ENCODE peak calls at places on chromosome X, in four cellular contexts. N, E, J and X are unnamed samples.

GRCh38 chrX:27893871-27894270 is 86.1 kb downstream of the MAGEB10 start:
- DNase-seq in N (no peak), J (no peak), E (no peak), X (no peak)

GRCh38 chrX:118254611-118255010 is 91.3 kb upstream of the WDR44 start:
- DNase-seq in J (peak), E (no peak), N (peak), X (peak)

GRCh38 chrX:74179071-74179470 is 124.9 kb upstream of the ZCCHC13 start:
- DNase-seq in J (peak), E (no peak), N (no peak), X (no peak)

GRCh38 chrX:8607326-8607725 is 124.6 kb downstream of the ANOS1 start:
- DNase-seq in E (no peak), J (no peak), N (no peak), X (no peak)

GRCh38 chrX:7110821-7111276 is 36.7 kb upstream of the STS start:
- DNase-seq in N (no peak), E (no peak), J (no peak), X (no peak)

GRCh38 chrX:70826715-70827114 is 81.8 kb downstream of the TEX11 start:
- DNase-seq in J (no peak), N (no peak), E (no peak), X (no peak)

GRCh38 chrX:100207331-100208024 is 202.6 kb downstream of the PCDH19 start:
- DNase-seq in N (no peak), J (no peak), E (no peak), X (no peak)

GRCh38 chrX:71944369-71944768 is 33.7 kb downstream of the NHSL2 start:
- DNase-seq in J (no peak), N (no peak), E (no peak), X (no peak)

GRCh38 chrX:67922950-67923349 is 379.1 kb downstream of the AR start:
- DNase-seq in E (no peak), J (no peak), N (no peak), X (no peak)

GRCh38 chrX:102887687-102888086 is 49.4 kb upstream of the RAB40AL start:
- DNase-seq in J (no peak), E (no peak), N (no peak), X (no peak)

GRCh38 chrX:10111364-10112148 is 45.2 kb upstream of the CLCN4 start:
- DNase-seq in N (no peak), E (no peak), J (peak), X (peak)

GRCh38 chrX:14948701-14949100 is 75.5 kb downstream of the MOSPD2 start:
- DNase-seq in J (no peak), E (no peak), N (no peak), X (no peak)

GRCh38 chrX:29071525-29071924 is 484.3 kb downstream of the IL1RAPL1 start:
- DNase-seq in N (no peak), E (no peak), J (no peak), X (no peak)

GRCh38 chrX:123833387-123833786 is 26.5 kb upstream of the XIAP start:
- DNase-seq in J (peak), E (no peak), N (peak), X (peak)

GRCh38 chrX:51395807-51396728 is 63.4 kb downstream of the NUDT10 start:
- DNase-seq in N (no peak), E (peak), J (no peak), X (no peak)

GRCh38 chrX:100948557-100948956 is 19.8 kb upstream of the XKRX start:
- DNase-seq in J (no peak), N (no peak), E (no peak), X (no peak)

GRCh38 chrX:12978205-12979010 is 3.5 kb downstream of the TMSB4X start:
- DNase-seq in N (no peak), E (peak), J (peak), X (no peak)

GRCh38 chrX:123481908-123482873 is 250.7 kb downstream of the THOC2 start:
- DNase-seq in N (no peak), J (peak), E (no peak), X (no peak)

GRCh38 chrX:70134116-70134477 is 850 bp downstream of the IGBP1 start:
- DNase-seq in E (no peak), J (peak), N (no peak), X (no peak)

GRCh38 chrX:118116308-118117068 is at the start of gene KLHL13:
- DNase-seq in J (peak), E (peak), N (peak), X (peak)

GRCh38 chrX:23061116-23061515 is 61.4 kb downstream of the DDX53 start:
- DNase-seq in N (no peak), J (no peak), E (no peak), X (no peak)

GRCh38 chrX:120309873-120310730 is 1.2 kb downstream of the TMEM255A start:
- DNase-seq in N (peak), E (peak), J (no peak), X (no peak)

GRCh38 chrX:38514014-38514854 is 47.1 kb upstream of the TSPAN7 start:
- DNase-seq in J (no peak), N (no peak), E (no peak), X (no peak)

GRCh38 chrX:35890699-35891098 is 28.8 kb upstream of the CFAP47 start:
- DNase-seq in N (no peak), E (no peak), J (peak), X (peak)

GRCh38 chrX:24133280-24133679 is 16.2 kb upstream of the ZFX start:
- DNase-seq in N (no peak), E (no peak), J (no peak), X (no peak)

GRCh38 chrX:13938053-13938765 is 91.5 kb downstream of the GEMIN8 start:
- DNase-seq in E (peak), J (peak), N (peak), X (peak)

GRCh38 chrX:94901849-94902248 is 1227.8 kb downstream of the FAM133A start:
- DNase-seq in E (no peak), N (no peak), J (no peak), X (no peak)

GRCh38 chrX:4043951-4044350 is 330.5 kb upstream of the PRKX start:
- DNase-seq in N (no peak), E (no peak), J (no peak), X (no peak)

GRCh38 chrX:24294619-24295018 is 19.2 kb downstream of the SUPT20HL2 start:
- DNase-seq in N (no peak), J (no peak), E (no peak), X (no peak)

GRCh38 chrX:132710756-132711155 is 221.9 kb upstream of the MBNL3 start:
- DNase-seq in N (no peak), E (no peak), J (no peak), X (no peak)

GRCh38 chrX:132714913-132715312 is 226.1 kb upstream of the MBNL3 start:
- DNase-seq in E (no peak), N (no peak), J (no peak), X (no peak)

GRCh38 chrX:132718411-132718810 is 229.6 kb upstream of the MBNL3 start:
- DNase-seq in E (no peak), J (no peak), N (no peak), X (no peak)

DNA sequence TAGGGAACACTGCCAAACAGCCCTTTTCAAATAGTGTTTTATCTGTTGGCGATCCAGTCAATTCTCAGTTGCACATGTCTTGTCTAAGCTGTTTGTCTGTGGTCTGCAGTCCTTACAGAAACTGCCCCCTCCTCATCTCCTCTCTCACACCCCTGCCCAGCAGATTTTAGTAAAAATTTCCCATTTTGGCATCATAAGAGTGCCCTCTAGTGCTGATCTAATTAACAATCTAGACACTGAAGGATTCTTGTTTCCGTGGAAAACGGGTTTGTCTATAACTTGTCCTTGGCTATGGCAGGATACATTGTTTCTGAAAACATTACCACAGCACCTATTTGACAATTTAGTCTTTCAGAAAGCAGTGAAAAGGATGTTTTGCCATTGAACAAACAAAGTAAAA is 227.2 kb upstream of the MBNL3 start:
- DNase-seq in N (no peak), E (no peak), J (no peak), X (no peak)
- TF ChIP-seq CTCF in N (no peak), E (no peak), J (no peak), X (no peak)

GRCh38 chrX:53279296-53280237 is 1.8 kb downstream of the IQSEC2 start:
- DNase-seq in E (no peak), J (no peak), N (no peak), X (no peak)
- TF ChIP-seq CTCF in E (no peak), J (no peak), N (no peak), X (no peak)

GRCh38 chrX:1784773-1785172 is 169.9 kb downstream of the ASMT start:
- DNase-seq in N (no peak), J (no peak), E (no peak), X (no peak)
- TF ChIP-seq CTCF in N (peak), J (no peak), E (no peak), X (no peak)

GRCh38 chrX:49748211-49748956 is 52.6 kb upstream of the PAGE1 start:
- DNase-seq in N (no peak), J (no peak), E (no peak), X (no peak)
- TF ChIP-seq CTCF in N (no peak), J (no peak), E (no peak), X (no peak)

DNA sequence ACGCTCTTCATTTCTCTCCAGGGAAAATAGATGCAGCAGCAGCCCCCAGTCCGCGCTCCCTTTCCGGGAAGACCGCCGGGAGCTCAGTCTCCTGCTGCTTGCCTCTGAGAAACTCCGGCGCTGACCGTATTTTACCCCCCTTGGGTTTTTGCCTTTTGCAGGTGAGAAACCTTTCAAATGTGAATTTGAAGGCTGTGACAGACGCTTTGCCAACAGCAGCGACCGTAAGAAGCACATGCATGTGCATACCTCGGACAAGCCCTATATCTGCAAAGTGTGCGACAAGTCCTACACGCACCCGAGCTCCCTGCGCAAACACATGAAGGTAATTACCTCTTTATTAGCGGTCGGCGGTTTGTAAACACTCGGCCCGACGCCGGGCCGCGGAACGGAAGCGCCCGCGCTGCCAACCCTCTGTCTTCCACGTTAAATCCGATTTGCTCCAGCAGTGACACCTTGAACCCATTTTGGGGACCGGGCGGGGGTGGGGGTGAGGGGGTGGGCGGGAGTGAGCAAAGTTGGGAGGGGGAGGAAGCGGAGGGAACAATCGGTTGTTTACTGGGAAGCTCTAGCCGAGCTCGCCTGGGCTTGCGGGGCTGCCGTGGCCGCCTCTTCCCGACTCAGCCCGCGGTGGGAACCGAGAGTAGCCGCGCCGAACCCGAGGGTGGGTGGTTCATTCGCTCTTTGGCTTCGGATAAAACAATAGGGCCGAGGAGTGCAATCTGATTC is 3.0 kb downstream of the ZIC3 start:
- DNase-seq in N (no peak), J (no peak), E (no peak), X (no peak)
- TF ChIP-seq CTCF in N (no peak), J (no peak), E (no peak), X (no peak)

DNA sequence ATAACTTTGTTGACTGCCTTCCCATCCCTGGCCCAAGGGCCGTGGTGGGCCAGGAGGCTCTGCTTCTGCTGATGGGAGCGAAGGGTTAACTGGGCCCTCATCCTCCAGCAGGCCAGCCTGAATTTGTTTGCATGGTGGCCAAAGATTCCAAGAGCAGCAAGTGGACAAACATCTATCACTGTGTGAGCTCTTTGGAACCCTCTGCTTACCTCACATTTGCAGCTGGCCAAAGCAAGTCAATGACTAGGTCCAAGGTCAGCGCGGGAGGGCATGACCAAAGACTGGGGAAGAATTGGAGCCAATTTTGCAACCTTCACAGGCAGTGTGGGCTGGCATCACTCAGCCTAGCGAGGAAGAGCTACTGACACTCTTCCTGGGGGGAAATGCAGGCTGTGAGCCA is 67.8 kb upstream of the ATP6AP2 start:
- DNase-seq in J (no peak), N (no peak), E (peak), X (no peak)
- TF ChIP-seq CTCF in J (no peak), N (no peak), E (no peak), X (no peak)

GRCh38 chrX:11504234-11504633 is 161.5 kb downstream of the ARHGAP6 start:
- DNase-seq in N (no peak), J (no peak), E (no peak), X (no peak)
- TF ChIP-seq CTCF in N (no peak), J (no peak), E (no peak), X (no peak)